ENCODE peak calls at places on chromosomes 6 and 20, in eight cellular contexts. C, Y, I, U, E, T, J and M are unnamed samples.
A peak's percentile ranks its signal among the peaks of the same experiment; 100 is the strongest.

GRCh38 chr20:62628691-62629090 is 13.6 kb upstream of the SLCO4A1 start:
- DNase-seq in T (no peak), Y (no peak), E (no peak), J (no peak), C (peak; percentile 18), I (no peak), U (no peak), M (no peak)

GRCh38 chr6:151649835-151650234 is 156.0 kb downstream of the CCDC170 start:
- DNase-seq in E (no peak), I (no peak), U (no peak), C (no peak), J (no peak), Y (no peak), T (no peak), M (no peak)

GRCh38 chr6:8006208-8006607 is 58.0 kb downstream of the BLOC1S5 start:
- DNase-seq in I (no peak), J (peak; percentile 48), Y (no peak), C (peak; percentile 25), E (peak; percentile 2), T (peak; percentile 17), U (no peak), M (peak; percentile 19)

GRCh38 chr6:41053056-41053455 is at the start of gene APOBEC2:
- DNase-seq in U (no peak), T (no peak), I (no peak), J (no peak), Y (no peak), C (no peak), E (no peak), M (no peak)

GRCh38 chr6:4291453-4292403 is 156.4 kb upstream of the ECI2 start:
- DNase-seq in Y (no peak), T (peak; percentile 4), J (no peak), I (no peak), U (no peak), E (no peak), C (no peak), M (no peak)

GRCh38 chr6:19789100-19789805 is 47.9 kb upstream of the ID4 start:
- DNase-seq in Y (no peak), I (no peak), T (no peak), C (no peak), E (no peak), J (no peak), U (no peak), M (no peak)

GRCh38 chr6:156718647-156719394 is 58.4 kb upstream of the ARID1B start:
- DNase-seq in J (no peak), E (no peak), T (no peak), I (no peak), C (peak; percentile 88), U (no peak), Y (no peak), M (no peak)

GRCh38 chr20:60512436-60512835 is 554.2 kb downstream of the CDH26 start:
- DNase-seq in E (no peak), U (peak; percentile 16), T (peak; percentile 18), I (no peak), J (no peak), C (no peak), Y (no peak), M (peak; percentile 67)

GRCh38 chr6:111494951-111495350 is 11.9 kb upstream of the REV3L start:
- DNase-seq in C (no peak), Y (no peak), U (no peak), E (no peak), T (no peak), J (no peak), I (no peak), M (no peak)

GRCh38 chr6:91442342-91442741 is 855.5 kb upstream of the MAP3K7 start:
- DNase-seq in C (no peak), I (no peak), T (no peak), U (no peak), E (no peak), Y (no peak), J (no peak), M (no peak)

GRCh38 chr6:108133594-108134179 is 32.1 kb upstream of the NR2E1 start:
- DNase-seq in C (peak; percentile 72), U (peak; percentile 60), T (peak; percentile 56), I (no peak), J (peak; percentile 79), Y (no peak), E (peak; percentile 75), M (peak; percentile 92)

GRCh38 chr20:38414769-38415450 is 20.2 kb downstream of the SNHG17 start:
- DNase-seq in C (no peak), I (no peak), Y (no peak), U (no peak), J (no peak), T (no peak), E (no peak), M (no peak)

GRCh38 chr6:34161857-34162515 is 16.1 kb upstream of the GRM4 start:
- DNase-seq in C (no peak), U (no peak), I (no peak), E (no peak), J (no peak), T (no peak), Y (no peak), M (no peak)